ENCODE peak calls at places on chromosomes 12 and 14, in four cellular contexts. F is astrocyte of the spinal cord; V is activated CD4-positive, alpha-beta T cell treated with anti-CD3 and anti-CD28 coated beads, Interleukin-2, amount 50 U/mL, for 4 hours; D is central memory CD8-positive, alpha-beta T cell. J is an unnamed sample.
A peak's percentile ranks its signal among the peaks of the same experiment; 100 is the strongest.

GRCh38 chr12:121295123-121295745 is 1.3 kb downstream of the CAMKK2 start:
- DNase-seq in F (no peak), V (no peak), D (no peak), J (no peak)

GRCh38 chr12:42759622-42760273 is 170.2 kb upstream of the PRICKLE1 start:
- DNase-seq in F (peak; percentile 50), D (no peak), V (no peak), J (peak; percentile 58)

GRCh38 chr12:20120296-20120695 is 248.0 kb upstream of the PDE3A start:
- DNase-seq in F (no peak), V (no peak), D (no peak), J (no peak)

GRCh38 chr14:38616959-38617358 is 361.1 kb upstream of the CLEC14A start:
- DNase-seq in D (no peak), V (no peak), F (no peak), J (no peak)

GRCh38 chr12:124906606-124907261 is 7.7 kb downstream of the UBC start:
- DNase-seq in D (peak; percentile 87), V (peak; percentile 89), F (peak; percentile 92), J (peak; percentile 86)

GRCh38 chr12:110555509-110556406 is 27.4 kb downstream of the PPTC7 start:
- DNase-seq in D (no peak), V (no peak), F (peak; percentile 77), J (peak; percentile 41)

GRCh38 chr14:103108749-103109207 is 14.3 kb downstream of the EXOC3L4 start:
- DNase-seq in V (peak; percentile 12), D (no peak), F (no peak), J (no peak)

GRCh38 chr14:68792022-68792829 is 641 bp downstream of the ZFP36L1 start:
- DNase-seq in F (no peak), V (no peak), D (no peak), J (no peak)

GRCh38 chr12:12819221-12819620 is 6.1 kb downstream of the DDX47 start:
- DNase-seq in F (no peak), V (no peak), D (no peak), J (no peak)

GRCh38 chr14:92959761-92960680 is 37.1 kb downstream of the CHGA start:
- DNase-seq in D (no peak), V (no peak), F (no peak), J (no peak)

GRCh38 chr12:124449623-124450375 is 117.6 kb downstream of the NCOR2 start:
- DNase-seq in F (no peak), V (no peak), D (no peak), J (no peak)